ENCODE peak calls at places on chromosome 5, in five cellular contexts. S is stimulated activated naive CD8-positive, alpha-beta T cell treated with anti-CD3 and anti-CD28 coated beads, Interleukin-15, Interleukin-2, amounts not matched to agents 100 U/mL and 50 U/mL, for 24 hours; D is pancreas; E is AG09309; P is stimulated activated CD4-positive, alpha-beta T cell treated with anti-CD3 and anti-CD28 coated beads, Interleukin-4, amount 100 ng/mL, for 1 hour. F is an unnamed sample.

GRCh38 chr5:40437452-40437861 is 242.3 kb upstream of the PTGER4 start:
- DNase-seq in S (peak), D (no peak), E (peak), P (peak), F (peak)

GRCh38 chr5:161284445-161284844 is 262.1 kb downstream of the GABRB2 start:
- DNase-seq in S (no peak), D (no peak), E (no peak), P (no peak), F (no peak)

GRCh38 chr5:100905259-100905914 is 2.3 kb upstream of the ST8SIA4 start:
- DNase-seq in S (no peak), D (no peak), E (no peak), P (no peak), F (no peak)

GRCh38 chr5:110851357-110851756 is 112.5 kb downstream of the SLC25A46 start:
- DNase-seq in S (no peak), D (no peak), E (no peak), P (no peak), F (no peak)

GRCh38 chr5:127076730-127077129 is 3.4 kb upstream of the C5orf63 start:
- DNase-seq in S (no peak), D (no peak), E (no peak), P (no peak), F (no peak)

GRCh38 chr5:137442660-137443059 is 56.5 kb downstream of the SPOCK1 start:
- DNase-seq in S (no peak), D (no peak), E (no peak), P (no peak), F (no peak)

GRCh38 chr5:74889523-74890105 is 23.4 kb upstream of the FAM169A start:
- DNase-seq in S (no peak), D (no peak), E (no peak), P (no peak), F (no peak)

GRCh38 chr5:84163671-84164070 is 221.0 kb downstream of the EDIL3 start:
- DNase-seq in S (no peak), D (no peak), E (no peak), P (no peak), F (no peak)

GRCh38 chr5:96655506-96655905 is 6.7 kb upstream of the CAST start:
- DNase-seq in S (no peak), D (no peak), E (no peak), P (no peak), F (no peak)

GRCh38 chr5:175181331-175181730 is 262.7 kb downstream of the DRD1 start:
- DNase-seq in S (no peak), D (no peak), E (no peak), P (no peak), F (no peak)

GRCh38 chr5:16980983-16981382 is 44.9 kb upstream of the MYO10 start:
- DNase-seq in S (no peak), D (no peak), E (no peak), P (no peak), F (no peak)

GRCh38 chr5:143495124-143495523 is 91.6 kb upstream of the NR3C1 start:
- DNase-seq in S (no peak), D (no peak), E (no peak), P (no peak), F (no peak)

GRCh38 chr5:36090033-36090432 is 23.4 kb upstream of the UGT3A2 start:
- DNase-seq in S (no peak), D (no peak), E (no peak), P (no peak), F (no peak)

GRCh38 chr5:6480133-6481051 is 31.7 kb downstream of the UBE2QL1 start:
- DNase-seq in S (no peak), D (no peak), E (no peak), P (no peak), F (no peak)

GRCh38 chr5:64635056-64635686 is 55.1 kb upstream of the SHISAL2B start:
- DNase-seq in S (no peak), D (no peak), E (no peak), P (no peak), F (no peak)

GRCh38 chr5:54305737-54306136 is 4.6 kb downstream of the ARL15 start:
- DNase-seq in S (no peak), D (no peak), E (no peak), P (no peak), F (no peak)

GRCh38 chr5:156475182-156475830 is 148.3 kb downstream of the SGCD start:
- DNase-seq in S (no peak), D (no peak), E (no peak), P (no peak), F (no peak)

GRCh38 chr5:89343666-89344065 is 460.7 kb upstream of the MEF2C start:
- DNase-seq in S (peak), D (no peak), E (no peak), P (no peak), F (peak)

GRCh38 chr5:149113669-149114068 is 27.6 kb upstream of the ABLIM3 start:
- DNase-seq in S (no peak), D (no peak), E (no peak), P (no peak), F (no peak)

GRCh38 chr5:180668835-180669596 is 19.6 kb upstream of the FLT4 start:
- DNase-seq in S (no peak), D (no peak), E (no peak), P (no peak), F (peak)

GRCh38 chr5:66807743-66808142 is 211.6 kb downstream of the MAST4 start:
- DNase-seq in S (no peak), D (no peak), E (peak), P (no peak), F (no peak)